ENCODE peak calls at places on chromosome 2, in nine cellular contexts. A, O, Y, W, F, J, D, P and X are unnamed samples.

GRCh38 chr2:180385601-180386201 is 378.6 kb upstream of the CWC22 start:
- DNase-seq in A (no peak), O (no peak), Y (no peak), W (no peak), F (peak; percentile 55), J (no peak), D (no peak), P (peak; percentile 64), X (peak; percentile 55)

GRCh38 chr2:25292408-25292807 is 49.3 kb downstream of the DNMT3A start:
- DNase-seq in A (no peak), O (no peak), Y (no peak), W (no peak), F (no peak), J (no peak), D (no peak), P (no peak), X (no peak)

GRCh38 chr2:72090271-72090720 is 57.4 kb downstream of the CYP26B1 start:
- DNase-seq in A (no peak), O (no peak), Y (no peak), W (no peak), F (no peak), J (no peak), D (no peak), P (no peak), X (no peak)

GRCh38 chr2:148989882-148990493 is 48.5 kb upstream of the LYPD6B start:
- DNase-seq in A (peak; percentile 84), O (peak; percentile 72), Y (peak; percentile 76), W (peak; percentile 80), F (peak; percentile 53), J (peak; percentile 68), D (no peak), P (peak; percentile 79), X (peak; percentile 58)

GRCh38 chr2:197207608-197208007 is 103.0 kb downstream of the ANKRD44 start:
- DNase-seq in A (no peak), O (no peak), Y (no peak), W (no peak), F (no peak), J (no peak), D (no peak), P (no peak), X (no peak)

GRCh38 chr2:159155791-159156190 is 130.7 kb downstream of the WDSUB1 start:
- DNase-seq in A (no peak), O (no peak), Y (no peak), W (no peak), F (no peak), J (no peak), D (no peak), P (no peak), X (no peak)

GRCh38 chr2:119218478-119219064 is 5.1 kb upstream of the STEAP3 start:
- DNase-seq in A (peak; percentile 26), O (no peak), Y (no peak), W (peak; percentile 58), F (peak; percentile 54), J (peak; percentile 73), D (no peak), P (peak; percentile 57), X (peak; percentile 31)

GRCh38 chr2:98669675-98670074 is 61.3 kb downstream of the MGAT4A start:
- DNase-seq in A (peak; percentile 8), O (no peak), Y (no peak), W (no peak), F (no peak), J (no peak), D (no peak), P (no peak), X (peak; percentile 8)

GRCh38 chr2:39538713-39539112 is 101.6 kb upstream of the MAP4K3 start:
- DNase-seq in A (no peak), O (no peak), Y (no peak), W (no peak), F (peak; percentile 40), J (no peak), D (no peak), P (no peak), X (no peak)

GRCh38 chr2:126658910-126659613 is 3.1 kb downstream of the GYPC start:
- DNase-seq in A (no peak), O (peak; percentile 58), Y (no peak), W (no peak), F (no peak), J (no peak), D (peak; percentile 47), P (no peak), X (no peak)

GRCh38 chr2:121256720-121257475 is 28.1 kb downstream of the TFCP2L1 start:
- DNase-seq in A (no peak), O (no peak), Y (no peak), W (no peak), F (no peak), J (no peak), D (no peak), P (no peak), X (no peak)

GRCh38 chr2:218281449-218281848 is 10.9 kb downstream of the TMBIM1 start:
- DNase-seq in A (no peak), O (no peak), Y (no peak), W (no peak), F (no peak), J (no peak), D (no peak), P (no peak), X (no peak)

GRCh38 chr2:77363277-77363676 is 158.9 kb downstream of the LRRTM4 start:
- DNase-seq in A (no peak), O (no peak), Y (no peak), W (no peak), F (no peak), J (no peak), D (no peak), P (no peak), X (no peak)

GRCh38 chr2:134866498-134867099 is 28.2 kb downstream of the ACMSD start:
- DNase-seq in A (peak; percentile 16), O (no peak), Y (no peak), W (no peak), F (peak; percentile 66), J (no peak), D (no peak), P (no peak), X (no peak)

GRCh38 chr2:105669384-105669891 is 75.3 kb upstream of the NCK2 start:
- DNase-seq in A (no peak), O (no peak), Y (no peak), W (no peak), F (no peak), J (no peak), D (no peak), P (no peak), X (no peak)

GRCh38 chr2:129803067-129803466 is 176.4 kb upstream of the RAB6C start:
- DNase-seq in A (no peak), O (no peak), Y (no peak), W (no peak), F (peak; percentile 2), J (no peak), D (no peak), P (no peak), X (no peak)

GRCh38 chr2:207394812-207395534 is 134.8 kb upstream of the CREB1 start:
- DNase-seq in A (peak; percentile 94), O (no peak), Y (no peak), W (no peak), F (peak; percentile 100), J (no peak), D (no peak), P (peak; percentile 80), X (peak; percentile 100)

GRCh38 chr2:74548919-74549684 is 4.6 kb downstream of the LOXL3 start:
- DNase-seq in A (peak; percentile 67), O (peak; percentile 37), Y (no peak), W (peak; percentile 85), F (peak; percentile 57), J (peak; percentile 70), D (no peak), P (no peak), X (no peak)

GRCh38 chr2:1051075-1051474 is 100.4 kb downstream of the SNTG2 start:
- DNase-seq in A (peak; percentile 16), O (no peak), Y (no peak), W (no peak), F (no peak), J (peak; percentile 34), D (no peak), P (no peak), X (no peak)

GRCh38 chr2:212905640-212906201 is 245.7 kb downstream of the IKZF2 start:
- DNase-seq in A (peak; percentile 76), O (peak; percentile 23), Y (no peak), W (peak; percentile 53), F (peak; percentile 95), J (peak; percentile 63), D (no peak), P (no peak), X (peak; percentile 98)

GRCh38 chr2:113979172-113980128 is 89.6 kb downstream of the ACTR3 start:
- DNase-seq in A (peak; percentile 46), O (no peak), Y (no peak), W (no peak), F (no peak), J (peak; percentile 47), D (peak; percentile 2), P (no peak), X (no peak)

GRCh38 chr2:73059106-73059505 is 12.4 kb downstream of the SFXN5 start:
- DNase-seq in A (no peak), O (no peak), Y (peak; percentile 83), W (no peak), F (no peak), J (no peak), D (no peak), P (no peak), X (no peak)

GRCh38 chr2:12347049-12347448 is 369.7 kb upstream of the TRIB2 start:
- DNase-seq in A (no peak), O (no peak), Y (no peak), W (no peak), F (peak; percentile 90), J (no peak), D (no peak), P (no peak), X (peak; percentile 95)

GRCh38 chr2:32355976-32356734 is 668 bp upstream of the BIRC6 start:
- DNase-seq in A (no peak), O (no peak), Y (no peak), W (no peak), F (no peak), J (no peak), D (peak; percentile 0), P (no peak), X (peak; percentile 26)

GRCh38 chr2:170446078-170446477 is 268.1 kb downstream of the MYO3B start:
- DNase-seq in A (no peak), O (no peak), Y (no peak), W (no peak), F (no peak), J (no peak), D (no peak), P (no peak), X (peak; percentile 29)

GRCh38 chr2:130261970-130262760 is 63.9 kb upstream of the TUBA3E start:
- DNase-seq in A (no peak), O (no peak), Y (no peak), W (no peak), F (peak; percentile 19), J (peak; percentile 25), D (no peak), P (no peak), X (no peak)

GRCh38 chr2:26043862-26044736 is 10.2 kb downstream of the RAB10 start:
- DNase-seq in A (no peak), O (peak; percentile 22), Y (no peak), W (no peak), F (peak; percentile 59), J (no peak), D (peak; percentile 16), P (peak; percentile 22), X (no peak)

GRCh38 chr2:74577448-74577847 is 22.9 kb downstream of the DOK1 start:
- DNase-seq in A (no peak), O (no peak), Y (no peak), W (no peak), F (no peak), J (no peak), D (no peak), P (no peak), X (no peak)

GRCh38 chr2:68362749-68363148 is 2.3 kb upstream of the PLEK start:
- DNase-seq in A (no peak), O (no peak), Y (no peak), W (no peak), F (no peak), J (no peak), D (no peak), P (no peak), X (no peak)

GRCh38 chr2:191740016-191740419 is 62.1 kb downstream of the NABP1 start:
- DNase-seq in A (peak; percentile 11), O (no peak), Y (no peak), W (no peak), F (no peak), J (no peak), D (peak; percentile 78), P (no peak), X (peak; percentile 17)

GRCh38 chr2:207472343-207473202 is 57.2 kb upstream of the CREB1 start:
- DNase-seq in A (no peak), O (no peak), Y (no peak), W (no peak), F (peak; percentile 6), J (no peak), D (no peak), P (no peak), X (no peak)